ENCODE peak calls at places on chromosomes 7 and 10, in five cellular contexts. R is cardiac muscle cell, D is AG10803, K is lower leg skin, Z is ascending aorta. E is an unnamed sample.

GRCh38 chr7:110157631-110158362 is 933.1 kb upstream of the LRRN3 start:
- DNase-seq in Z (no peak), D (no peak), K (no peak), R (no peak), E (no peak)

GRCh38 chr7:84336303-84336702 is 141.7 kb upstream of the SEMA3A start:
- DNase-seq in Z (no peak), D (peak; percentile 74), K (no peak), R (peak; percentile 36), E (no peak)

GRCh38 chr10:8468477-8468876 is 414.0 kb downstream of the GATA3 start:
- DNase-seq in K (no peak), Z (no peak), D (no peak), R (no peak), E (no peak)

GRCh38 chr7:99380823-99381663 is 6.5 kb downstream of the ARPC1B start:
- DNase-seq in Z (no peak), R (no peak), K (no peak), D (no peak), E (no peak)

GRCh38 chr7:51263631-51264484 is 52.8 kb downstream of the COBL start:
- DNase-seq in D (no peak), R (no peak), K (peak; percentile 64), Z (no peak), E (no peak)

GRCh38 chr10:72079356-72079755 is 9.0 kb downstream of the SPOCK2 start:
- DNase-seq in K (no peak), Z (no peak), R (no peak), D (no peak), E (peak; percentile 46)

GRCh38 chr10:102660891-102661613 is 16.8 kb downstream of the TRIM8 start:
- DNase-seq in D (peak; percentile 84), K (no peak), R (no peak), Z (no peak), E (peak; percentile 63)

GRCh38 chr7:134782121-134782623 is 2.7 kb downstream of the CALD1 start:
- DNase-seq in K (no peak), Z (no peak), D (peak; percentile 55), R (no peak), E (no peak)

GRCh38 chr7:24356758-24357386 is 72.9 kb downstream of the NPY start:
- DNase-seq in Z (no peak), K (no peak), D (no peak), R (no peak), E (no peak)

GRCh38 chr7:141320287-141320686 is 230.9 kb upstream of the AGK start:
- DNase-seq in R (no peak), D (no peak), K (no peak), Z (no peak), E (no peak)

GRCh38 chr10:20958764-20959163 is 61.7 kb upstream of the NEBL start:
- DNase-seq in D (no peak), K (no peak), R (no peak), Z (no peak), E (no peak)

GRCh38 chr7:151235091-151235787 is 3.0 kb downstream of the CHPF2 start:
- DNase-seq in K (no peak), Z (no peak), D (no peak), R (no peak), E (no peak)

GRCh38 chr10:115657161-115657850 is 564.1 kb downstream of the ATRNL1 start:
- DNase-seq in K (no peak), Z (no peak), R (no peak), D (no peak), E (no peak)

GRCh38 chr10:52956861-52957260 is 184.3 kb upstream of the MBL2 start:
- DNase-seq in D (no peak), Z (no peak), R (no peak), K (no peak), E (no peak)

GRCh38 chr10:95260909-95261552 is 29.8 kb downstream of the PDLIM1 start:
- DNase-seq in K (no peak), Z (no peak), R (no peak), D (peak; percentile 76), E (no peak)

GRCh38 chr10:57262908-57263307 is 901.8 kb upstream of the ZWINT start:
- DNase-seq in Z (no peak), D (no peak), K (no peak), R (peak; percentile 3), E (no peak)

GRCh38 chr10:28986117-28986792 is 302.6 kb upstream of the LYZL1 start:
- DNase-seq in Z (no peak), K (no peak), D (peak; percentile 19), R (no peak), E (no peak)

GRCh38 chr10:71723301-71723700 is 3.7 kb upstream of the C10orf105 start:
- DNase-seq in K (no peak), D (no peak), R (no peak), Z (no peak), E (no peak)

GRCh38 chr7:34066968-34067367 is 161.6 kb downstream of the BMPER start:
- DNase-seq in Z (no peak), D (no peak), R (no peak), K (no peak), E (no peak)

GRCh38 chr7:77537595-77538185 is 595 bp downstream of the PTPN12 start:
- DNase-seq in Z (no peak), K (peak; percentile 87), D (peak; percentile 25), R (peak; percentile 66), E (peak; percentile 64)

GRCh38 chr7:14385074-14385473 is 395.6 kb upstream of the ETV1 start:
- DNase-seq in D (peak; percentile 5), K (no peak), R (no peak), Z (no peak), E (no peak)

GRCh38 chr10:7519351-7519750 is 108.5 kb upstream of the SFMBT2 start:
- DNase-seq in D (no peak), Z (no peak), K (no peak), R (no peak), E (no peak)

GRCh38 chr7:37433166-37433565 is 15.5 kb downstream of the ELMO1 start:
- DNase-seq in Z (no peak), D (no peak), R (peak; percentile 40), K (peak; percentile 57), E (no peak)

DNA sequence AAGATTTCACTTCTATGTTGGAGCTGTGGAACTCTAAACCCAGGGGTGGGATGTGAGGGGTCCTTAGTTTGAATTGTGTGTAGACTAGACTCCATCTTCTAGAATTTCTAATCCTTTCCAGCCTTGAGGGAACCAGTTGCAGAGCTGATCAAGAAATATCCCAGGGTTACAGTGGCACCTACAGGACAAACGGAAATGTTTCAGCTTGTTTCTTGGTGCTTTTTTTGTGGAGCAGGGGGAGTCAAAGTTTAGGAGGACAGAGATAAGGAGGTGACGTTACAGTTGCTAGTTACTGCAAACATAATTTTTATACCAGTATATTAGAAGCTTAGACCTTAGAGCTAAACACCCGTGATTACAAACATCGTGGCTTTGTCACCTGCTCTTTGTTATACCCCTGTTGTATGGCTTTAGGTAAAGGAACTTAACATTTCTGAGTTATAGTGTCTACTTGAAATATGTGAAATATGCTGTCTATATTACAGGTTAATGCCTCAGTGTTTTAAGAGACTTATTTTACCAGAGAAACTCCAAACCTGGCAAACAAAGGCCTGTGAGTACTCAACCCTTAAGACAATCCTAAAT is 84.5 kb upstream of the DYNC1I1 start:
- DNase-seq in Z (no peak), R (peak; percentile 47), K (no peak), D (peak; percentile 14), E (peak; percentile 34)
- TF ChIP-seq CTCF in Z (no peak), R (peak; percentile 47), K (no peak), D (peak; percentile 50), E (peak; percentile 47)

GRCh38 chr10:117537436-117537903 is 5.1 kb upstream of the EMX2 start:
- DNase-seq in Z (no peak), K (peak; percentile 86), D (no peak), R (peak; percentile 69), E (peak; percentile 78)
- TF ChIP-seq CTCF in Z (peak; percentile 8), K (no peak), D (peak; percentile 29), R (peak; percentile 59), E (peak; percentile 36)

DNA sequence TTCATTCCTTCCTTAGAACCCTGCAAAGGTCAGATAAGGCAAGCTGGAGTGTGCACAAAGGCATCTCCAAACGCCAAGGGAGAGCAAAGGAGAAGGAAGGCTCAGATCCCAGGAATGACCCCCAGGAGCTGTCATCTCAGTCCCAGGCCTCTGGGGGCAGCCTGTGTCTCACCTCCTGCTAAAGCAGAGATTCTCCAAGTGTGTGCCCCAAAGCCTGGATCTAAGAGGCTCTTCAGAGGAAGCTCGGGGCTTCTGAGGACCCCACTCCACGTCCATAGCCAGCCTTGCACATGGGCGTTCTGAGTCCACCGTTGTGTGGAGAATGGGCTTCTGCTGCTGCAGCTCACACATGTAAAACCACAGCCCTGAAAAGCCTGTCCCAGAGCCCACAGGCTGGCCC is 5.1 kb upstream of the GRID1 start:
- DNase-seq in D (no peak), Z (no peak), K (peak; percentile 57), R (no peak), E (no peak)
- TF ChIP-seq CTCF in D (no peak), Z (no peak), K (no peak), R (no peak), E (no peak)

GRCh38 chr7:38548605-38549004 is 82.6 kb downstream of the AMPH start:
- DNase-seq in Z (no peak), R (no peak), D (no peak), K (no peak), E (no peak)

GRCh38 chr7:38541440-38541839 is 89.7 kb downstream of the AMPH start:
- DNase-seq in Z (no peak), D (no peak), K (no peak), R (no peak), E (no peak)

GRCh38 chr7:38546763-38547162 is 84.4 kb downstream of the AMPH start:
- DNase-seq in R (no peak), K (no peak), Z (no peak), D (no peak), E (no peak)

GRCh38 chr7:38542156-38542555 is 89.0 kb downstream of the AMPH start:
- DNase-seq in R (no peak), D (peak; percentile 74), K (no peak), Z (no peak), E (no peak)

GRCh38 chr7:38545977-38546376 is 85.2 kb downstream of the AMPH start:
- DNase-seq in R (no peak), K (no peak), Z (no peak), D (no peak), E (no peak)
- TF ChIP-seq CTCF in R (no peak), K (no peak), Z (no peak), D (no peak), E (no peak)

DNA sequence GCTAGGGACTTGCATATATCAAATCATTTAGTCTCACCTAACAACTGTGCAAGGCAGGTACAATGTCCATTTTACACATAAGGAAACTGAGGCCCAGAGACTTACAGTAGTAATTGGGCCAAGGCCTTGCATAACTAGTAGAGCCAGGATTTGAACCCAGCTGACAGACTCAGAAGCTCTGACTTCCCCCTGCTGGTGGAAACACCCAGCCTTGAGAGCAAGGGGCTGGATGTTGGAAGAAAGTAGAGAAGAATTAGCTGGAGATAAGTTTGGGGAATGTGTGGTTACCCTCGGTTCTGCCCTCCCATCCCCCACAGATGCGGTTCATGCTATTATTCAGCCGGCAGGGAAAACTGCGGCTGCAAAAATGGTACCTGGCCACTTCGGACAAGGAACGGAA is 2.0 kb downstream of the AP1S1 start:
- DNase-seq in Z (no peak), R (no peak), D (no peak), K (no peak), E (no peak)
- TF ChIP-seq CTCF in Z (no peak), R (peak; percentile 25), D (peak; percentile 30), K (no peak), E (no peak)

E was measured in nephron progenitor cell.